ENCODE peak calls at places on chromosomes 13 and 19, in six cellular contexts. R, V, B, Y, U and S are unnamed samples.

GRCh38 chr13:50831510-50831909 is 12.0 kb downstream of the DLEU7 start:
- DNase-seq in R (no peak), V (no peak), B (no peak), Y (no peak), U (no peak), S (no peak)

GRCh38 chr19:18590273-18591272 is 2.0 kb downstream of the REX1BD start:
- DNase-seq in R (peak; percentile 56), V (peak; percentile 84), B (no peak), Y (peak; percentile 92), U (no peak), S (peak; percentile 92)

GRCh38 chr13:108020027-108020426 is 195.3 kb downstream of the LIG4 start:
- DNase-seq in R (no peak), V (no peak), B (no peak), Y (no peak), U (no peak), S (no peak)

GRCh38 chr19:38596057-38596981 is 21.4 kb downstream of the MAP4K1 start:
- DNase-seq in R (no peak), V (peak; percentile 62), B (no peak), Y (peak; percentile 90), U (no peak), S (peak; percentile 95)

GRCh38 chr13:46168341-46168740 is 13.6 kb downstream of the LCP1 start:
- DNase-seq in R (peak; percentile 56), V (no peak), B (no peak), Y (no peak), U (no peak), S (peak; percentile 10)

GRCh38 chr13:83215627-83216026 is 666.6 kb downstream of the SLITRK1 start:
- DNase-seq in R (no peak), V (no peak), B (no peak), Y (no peak), U (no peak), S (no peak)

GRCh38 chr19:47541507-47541906 is 26.6 kb upstream of the NAPA start:
- DNase-seq in R (peak; percentile 14), V (no peak), B (no peak), Y (peak; percentile 3), U (peak; percentile 48), S (no peak)

GRCh38 chr19:56942749-56943148 is 102.2 kb upstream of the PEG3 start:
- DNase-seq in R (no peak), V (peak; percentile 26), B (no peak), Y (peak; percentile 1), U (peak; percentile 26), S (peak; percentile 20)

GRCh38 chr13:105445793-105446192 is 1089.7 kb downstream of the EFNB2 start:
- DNase-seq in R (no peak), V (no peak), B (no peak), Y (no peak), U (no peak), S (no peak)

GRCh38 chr13:110108348-110109139 is 198.4 kb downstream of the COL4A1 start:
- DNase-seq in R (peak; percentile 41), V (peak; percentile 77), B (no peak), Y (peak; percentile 81), U (no peak), S (peak; percentile 67)

GRCh38 chr19:43464089-43464775 is 1.2 kb downstream of the LYPD3 start:
- DNase-seq in R (no peak), V (peak; percentile 65), B (peak; percentile 27), Y (peak; percentile 84), U (peak; percentile 82), S (peak; percentile 79)

GRCh38 chr13:20101467-20102316 is 59.2 kb downstream of the GJA3 start:
- DNase-seq in R (no peak), V (no peak), B (no peak), Y (peak; percentile 42), U (no peak), S (no peak)

GRCh38 chr19:10812902-10813404 is 23.1 kb downstream of the TMED1 start:
- DNase-seq in R (peak; percentile 60), V (no peak), B (peak; percentile 38), Y (no peak), U (no peak), S (no peak)

GRCh38 chr13:45242070-45242469 is 41.2 kb upstream of the KCTD4 start:
- DNase-seq in R (no peak), V (no peak), B (no peak), Y (peak; percentile 23), U (no peak), S (no peak)

DNA sequence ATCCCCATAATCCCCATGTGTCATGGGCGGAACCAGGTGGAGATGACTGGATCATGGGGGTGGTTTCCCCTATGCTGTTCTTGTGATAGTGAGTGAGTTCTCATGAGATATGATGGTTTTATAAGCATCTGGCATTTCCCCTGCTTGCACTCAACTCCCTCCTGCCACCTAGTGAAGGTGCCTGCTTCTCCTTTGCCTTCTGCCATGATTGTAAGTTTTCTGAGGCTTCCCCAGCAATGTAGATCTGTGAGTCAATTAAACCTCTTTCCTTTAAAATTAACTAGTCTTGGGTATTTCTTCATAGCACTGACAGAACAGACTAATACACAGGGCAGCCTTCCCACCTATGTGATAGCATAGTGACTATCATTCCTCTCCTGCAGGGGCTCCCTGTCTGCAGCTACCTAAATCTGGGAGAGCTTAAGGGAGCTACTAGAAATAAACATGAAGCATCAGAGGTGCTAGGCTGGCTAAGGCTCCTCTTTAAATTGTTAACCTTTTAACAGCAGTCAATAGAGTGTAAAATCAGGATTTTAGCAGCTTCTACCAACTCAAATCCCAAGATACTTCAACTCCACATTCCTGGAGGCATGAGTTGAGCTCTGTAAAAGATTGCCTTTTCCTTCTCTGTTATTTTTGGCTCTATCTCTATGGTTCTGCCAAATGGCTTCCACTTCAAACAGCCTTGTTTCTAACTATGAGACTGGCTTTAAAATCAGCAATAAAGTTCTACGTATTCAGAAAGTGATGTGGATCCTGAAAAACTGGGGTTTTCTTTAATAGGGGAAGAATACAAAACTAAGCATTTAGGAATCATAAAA is 112.3 kb downstream of the VWA8 start:
- DNase-seq in R (no peak), V (no peak), B (no peak), Y (peak; percentile 5), U (no peak), S (no peak)
- TF ChIP-seq CTCF in R (peak; percentile 1), V (no peak), B (no peak), Y (peak; percentile 5), U (no peak), S (no peak)

GRCh38 chr19:50213925-50214324 is 10.5 kb downstream of the MYH14 start:
- DNase-seq in R (no peak), V (no peak), B (no peak), Y (no peak), U (no peak), S (no peak)

GRCh38 chr19:50221087-50221486 is 17.7 kb downstream of the MYH14 start:
- DNase-seq in R (no peak), V (no peak), B (no peak), Y (no peak), U (no peak), S (no peak)

GRCh38 chr19:50214699-50215543 is 11.5 kb downstream of the MYH14 start:
- DNase-seq in R (peak; percentile 25), V (no peak), B (no peak), Y (no peak), U (no peak), S (peak; percentile 28)

GRCh38 chr19:50210425-50210824 is 7.0 kb downstream of the MYH14 start:
- DNase-seq in R (no peak), V (no peak), B (no peak), Y (no peak), U (no peak), S (no peak)

DNA sequence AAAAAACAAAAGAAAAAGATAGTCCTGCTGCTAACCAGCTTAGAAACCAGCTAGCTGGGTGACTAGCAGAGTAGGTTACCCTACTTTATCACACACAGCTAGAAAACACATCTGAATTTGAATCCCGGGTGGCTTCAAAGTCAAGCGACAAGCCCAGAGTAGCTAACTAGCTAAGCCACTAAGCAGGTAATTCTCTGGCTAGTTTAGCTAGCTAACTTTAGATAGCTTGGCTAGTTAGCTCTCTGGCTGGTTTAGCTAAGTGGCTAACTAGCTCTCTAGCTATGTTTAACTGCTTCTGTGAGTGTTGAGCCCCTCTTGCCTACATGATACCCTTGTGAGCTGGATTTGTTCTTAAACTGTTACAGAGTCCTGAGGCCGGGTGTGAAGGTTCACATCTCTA is 12.4 kb downstream of the MYH14 start:
- DNase-seq in R (no peak), V (no peak), B (no peak), Y (no peak), U (no peak), S (no peak)
- TF ChIP-seq CTCF in R (no peak), V (no peak), B (no peak), Y (no peak), U (no peak), S (no peak)

GRCh38 chr19:5137571-5138124 is 168.7 kb downstream of the KDM4B start:
- DNase-seq in R (no peak), V (no peak), B (no peak), Y (peak; percentile 58), U (no peak), S (no peak)
- TF ChIP-seq CTCF in R (peak; percentile 16), V (peak; percentile 42), B (no peak), Y (peak; percentile 24), U (peak; percentile 38), S (peak; percentile 26)

DNA sequence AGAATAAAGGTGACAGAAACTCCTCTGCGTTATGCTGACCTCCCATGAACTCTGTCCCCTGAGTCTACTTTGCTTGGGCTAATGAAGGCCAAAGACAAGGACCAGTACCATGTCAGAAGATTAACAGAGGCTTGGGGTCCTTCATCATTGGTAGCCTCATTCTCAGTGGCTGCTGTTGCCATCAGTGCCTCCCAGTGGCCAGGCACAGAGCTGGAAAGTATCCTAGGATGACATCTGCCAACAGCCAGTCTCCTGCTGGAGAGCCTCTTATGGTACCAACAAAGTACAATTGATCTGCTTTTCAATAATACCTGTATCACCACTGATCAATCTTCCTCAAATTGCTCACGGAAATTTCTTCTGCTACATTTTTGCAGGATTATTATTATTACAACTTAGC is 281.6 kb downstream of the DNAJC15 start:
- DNase-seq in R (no peak), V (no peak), B (no peak), Y (no peak), U (no peak), S (no peak)
- TF ChIP-seq CTCF in R (no peak), V (no peak), B (no peak), Y (no peak), U (no peak), S (no peak)

GRCh38 chr19:3411636-3412035 is 45.3 kb downstream of the NFIC start:
- DNase-seq in R (no peak), V (no peak), B (no peak), Y (no peak), U (no peak), S (no peak)
- TF ChIP-seq CTCF in R (no peak), V (no peak), B (no peak), Y (no peak), U (no peak), S (no peak)